ENCODE peak calls at places on chromosomes 6 and 20, in five cellular contexts. One of them, this sample, is unnamed.

GRCh38 chr6:12342664-12343063 is 52.5 kb downstream of the EDN1 start:
- DNase-seq in Panc1: no peak
- DNase-seq in BJ: no peak
- DNase-seq in brain microvascular endothelial cell: no peak
- DNase-seq in progenitor cell of endocrine pancreas: no peak
- DNase-seq in this sample: no peak

GRCh38 chr20:25148181-25148981 is 47.1 kb upstream of the ENTPD6 start:
- DNase-seq in progenitor cell of endocrine pancreas: no peak
- DNase-seq in Panc1: no peak
- DNase-seq in brain microvascular endothelial cell: peak; percentile 25
- DNase-seq in BJ: no peak
- DNase-seq in this sample: no peak

GRCh38 chr6:41723178-41723935 is 12.1 kb downstream of the TFEB start:
- DNase-seq in Panc1: no peak
- DNase-seq in progenitor cell of endocrine pancreas: no peak
- DNase-seq in brain microvascular endothelial cell: peak; percentile 93
- DNase-seq in BJ: peak; percentile 71
- DNase-seq in this sample: peak; percentile 47

GRCh38 chr6:50655848-50656453 is 57.4 kb upstream of the TFAP2D start:
- DNase-seq in progenitor cell of endocrine pancreas: no peak
- DNase-seq in brain microvascular endothelial cell: no peak
- DNase-seq in Panc1: no peak
- DNase-seq in BJ: no peak
- DNase-seq in this sample: no peak

GRCh38 chr20:7161690-7162089 is 394.2 kb downstream of the BMP2 start:
- DNase-seq in Panc1: no peak
- DNase-seq in progenitor cell of endocrine pancreas: no peak
- DNase-seq in BJ: no peak
- DNase-seq in brain microvascular endothelial cell: peak; percentile 3
- DNase-seq in this sample: no peak

GRCh38 chr6:31945507-31946369 is at the start of gene CFB:
- DNase-seq in BJ: no peak
- DNase-seq in brain microvascular endothelial cell: peak; percentile 81
- DNase-seq in Panc1: no peak
- DNase-seq in progenitor cell of endocrine pancreas: no peak
- DNase-seq in this sample: no peak

GRCh38 chr6:111482959-111483735 is at the start of gene REV3L:
- DNase-seq in brain microvascular endothelial cell: peak; percentile 84
- DNase-seq in Panc1: no peak
- DNase-seq in BJ: no peak
- DNase-seq in progenitor cell of endocrine pancreas: peak; percentile 86
- DNase-seq in this sample: peak; percentile 91

GRCh38 chr20:23157741-23158140 is 71.6 kb upstream of the CD93 start:
- DNase-seq in BJ: no peak
- DNase-seq in progenitor cell of endocrine pancreas: no peak
- DNase-seq in brain microvascular endothelial cell: no peak
- DNase-seq in Panc1: no peak
- DNase-seq in this sample: no peak

GRCh38 chr6:26331809-26332226 is 33.2 kb upstream of the BTN3A2 start:
- DNase-seq in BJ: no peak
- DNase-seq in progenitor cell of endocrine pancreas: no peak
- DNase-seq in brain microvascular endothelial cell: no peak
- DNase-seq in Panc1: no peak
- DNase-seq in this sample: no peak

GRCh38 chr6:138487122-138487604 is 12.1 kb downstream of the NHSL1 start:
- DNase-seq in BJ: no peak
- DNase-seq in progenitor cell of endocrine pancreas: no peak
- DNase-seq in Panc1: no peak
- DNase-seq in brain microvascular endothelial cell: no peak
- DNase-seq in this sample: no peak

GRCh38 chr6:49733680-49734079 is 10.5 kb downstream of the CRISP3 start:
- DNase-seq in BJ: no peak
- DNase-seq in brain microvascular endothelial cell: no peak
- DNase-seq in progenitor cell of endocrine pancreas: no peak
- DNase-seq in Panc1: no peak
- DNase-seq in this sample: no peak

GRCh38 chr6:87968435-87969278 is 79.0 kb upstream of the SPACA1 start:
- DNase-seq in brain microvascular endothelial cell: peak; percentile 18
- DNase-seq in progenitor cell of endocrine pancreas: peak; percentile 14
- DNase-seq in Panc1: no peak
- DNase-seq in BJ: no peak
- DNase-seq in this sample: peak; percentile 47

GRCh38 chr6:79864001-79864400 is 83.4 kb downstream of the ELOVL4 start:
- DNase-seq in brain microvascular endothelial cell: no peak
- DNase-seq in progenitor cell of endocrine pancreas: no peak
- DNase-seq in Panc1: no peak
- DNase-seq in BJ: no peak
- DNase-seq in this sample: no peak

GRCh38 chr20:58228484-58229197 is at the start of gene ANKRD60:
- DNase-seq in BJ: no peak
- DNase-seq in progenitor cell of endocrine pancreas: no peak
- DNase-seq in brain microvascular endothelial cell: peak; percentile 65
- DNase-seq in Panc1: no peak
- DNase-seq in this sample: no peak

GRCh38 chr6:134482585-134483346 is 164.9 kb upstream of the SGK1 start:
- DNase-seq in brain microvascular endothelial cell: peak; percentile 20
- DNase-seq in Panc1: no peak
- DNase-seq in progenitor cell of endocrine pancreas: no peak
- DNase-seq in BJ: no peak
- DNase-seq in this sample: no peak

GRCh38 chr6:21354805-21355238 is 238.7 kb upstream of the SOX4 start:
- DNase-seq in Panc1: no peak
- DNase-seq in brain microvascular endothelial cell: no peak
- DNase-seq in progenitor cell of endocrine pancreas: no peak
- DNase-seq in BJ: no peak
- DNase-seq in this sample: no peak

GRCh38 chr20:20089018-20089417 is 36.7 kb downstream of the CFAP61 start:
- DNase-seq in brain microvascular endothelial cell: no peak
- DNase-seq in Panc1: no peak
- DNase-seq in progenitor cell of endocrine pancreas: no peak
- DNase-seq in BJ: no peak
- DNase-seq in this sample: no peak

GRCh38 chr6:89385156-89385667 is 26.9 kb downstream of the RRAGD start:
- DNase-seq in BJ: no peak
- DNase-seq in progenitor cell of endocrine pancreas: no peak
- DNase-seq in brain microvascular endothelial cell: no peak
- DNase-seq in Panc1: no peak
- DNase-seq in this sample: no peak

GRCh38 chr20:47141941-47142781 is 214.3 kb downstream of the ZMYND8 start:
- DNase-seq in brain microvascular endothelial cell: no peak
- DNase-seq in BJ: no peak
- DNase-seq in progenitor cell of endocrine pancreas: no peak
- DNase-seq in Panc1: no peak
- DNase-seq in this sample: no peak

GRCh38 chr20:16711859-16712258 is 18.0 kb upstream of the SNRPB2 start:
- DNase-seq in progenitor cell of endocrine pancreas: no peak
- DNase-seq in BJ: no peak
- DNase-seq in Panc1: no peak
- DNase-seq in brain microvascular endothelial cell: no peak
- DNase-seq in this sample: no peak
- TF ChIP-seq CTCF in progenitor cell of endocrine pancreas: no peak
- TF ChIP-seq CTCF in BJ: no peak
- TF ChIP-seq CTCF in Panc1: no peak
- TF ChIP-seq CTCF in brain microvascular endothelial cell: no peak
- TF ChIP-seq CTCF in this sample: no peak

GRCh38 chr20:63543131-63543530 is 4.4 kb downstream of the SRMS start:
- DNase-seq in BJ: no peak
- DNase-seq in brain microvascular endothelial cell: no peak
- DNase-seq in Panc1: no peak
- DNase-seq in progenitor cell of endocrine pancreas: no peak
- DNase-seq in this sample: no peak
- TF ChIP-seq CTCF in BJ: no peak
- TF ChIP-seq CTCF in brain microvascular endothelial cell: no peak
- TF ChIP-seq CTCF in Panc1: no peak
- TF ChIP-seq CTCF in progenitor cell of endocrine pancreas: no peak
- TF ChIP-seq CTCF in this sample: no peak

GRCh38 chr20:44970243-44970757 is 4.0 kb downstream of the STK4 start:
- DNase-seq in progenitor cell of endocrine pancreas: no peak
- DNase-seq in Panc1: no peak
- DNase-seq in BJ: no peak
- DNase-seq in brain microvascular endothelial cell: no peak
- DNase-seq in this sample: no peak

GRCh38 chr20:44967207-44967807 is 995 bp downstream of the STK4 start:
- DNase-seq in progenitor cell of endocrine pancreas: no peak
- DNase-seq in BJ: no peak
- DNase-seq in brain microvascular endothelial cell: no peak
- DNase-seq in Panc1: no peak
- DNase-seq in this sample: no peak

GRCh38 chr20:44976698-44977097 is 10.4 kb downstream of the STK4 start:
- DNase-seq in Panc1: no peak
- DNase-seq in brain microvascular endothelial cell: no peak
- DNase-seq in progenitor cell of endocrine pancreas: no peak
- DNase-seq in BJ: no peak
- DNase-seq in this sample: no peak

GRCh38 chr20:44969320-44969879 is 3.1 kb downstream of the STK4 start:
- DNase-seq in BJ: no peak
- DNase-seq in Panc1: no peak
- DNase-seq in brain microvascular endothelial cell: peak; percentile 46
- DNase-seq in progenitor cell of endocrine pancreas: no peak
- DNase-seq in this sample: no peak

GRCh38 chr20:44973053-44973452 is 6.7 kb downstream of the STK4 start:
- DNase-seq in BJ: peak; percentile 74
- DNase-seq in progenitor cell of endocrine pancreas: no peak
- DNase-seq in brain microvascular endothelial cell: no peak
- DNase-seq in Panc1: no peak
- DNase-seq in this sample: no peak
- TF ChIP-seq CTCF in BJ: no peak
- TF ChIP-seq CTCF in progenitor cell of endocrine pancreas: no peak
- TF ChIP-seq CTCF in brain microvascular endothelial cell: no peak
- TF ChIP-seq CTCF in Panc1: no peak
- TF ChIP-seq CTCF in this sample: no peak

GRCh38 chr20:50273601-50274491 is 83.2 kb downstream of the CEBPB start:
- DNase-seq in BJ: no peak
- DNase-seq in Panc1: no peak
- DNase-seq in progenitor cell of endocrine pancreas: no peak
- DNase-seq in brain microvascular endothelial cell: no peak
- DNase-seq in this sample: no peak
- TF ChIP-seq CTCF in BJ: no peak
- TF ChIP-seq CTCF in Panc1: no peak
- TF ChIP-seq CTCF in progenitor cell of endocrine pancreas: no peak
- TF ChIP-seq CTCF in brain microvascular endothelial cell: no peak
- TF ChIP-seq CTCF in this sample: no peak

GRCh38 chr6:389622-390021 is 1.9 kb upstream of the IRF4 start:
- DNase-seq in brain microvascular endothelial cell: no peak
- DNase-seq in Panc1: peak; percentile 15
- DNase-seq in BJ: no peak
- DNase-seq in progenitor cell of endocrine pancreas: no peak
- DNase-seq in this sample: no peak
- TF ChIP-seq CTCF in brain microvascular endothelial cell: no peak
- TF ChIP-seq CTCF in Panc1: no peak
- TF ChIP-seq CTCF in BJ: no peak
- TF ChIP-seq CTCF in progenitor cell of endocrine pancreas: no peak
- TF ChIP-seq CTCF in this sample: no peak

GRCh38 chr20:13777171-13777601 is 7.5 kb downstream of the ESF1 start:
- DNase-seq in brain microvascular endothelial cell: peak; percentile 63
- DNase-seq in progenitor cell of endocrine pancreas: no peak
- DNase-seq in BJ: no peak
- DNase-seq in Panc1: no peak
- DNase-seq in this sample: no peak

GRCh38 chr20:13772529-13772928 is 12.2 kb downstream of the ESF1 start:
- DNase-seq in brain microvascular endothelial cell: no peak
- DNase-seq in Panc1: no peak
- DNase-seq in progenitor cell of endocrine pancreas: no peak
- DNase-seq in BJ: no peak
- DNase-seq in this sample: no peak

GRCh38 chr20:13770141-13770540 is 14.6 kb downstream of the ESF1 start:
- DNase-seq in brain microvascular endothelial cell: no peak
- DNase-seq in BJ: no peak
- DNase-seq in Panc1: no peak
- DNase-seq in progenitor cell of endocrine pancreas: no peak
- DNase-seq in this sample: no peak

GRCh38 chr20:13775867-13776266 is 8.9 kb downstream of the ESF1 start:
- DNase-seq in progenitor cell of endocrine pancreas: no peak
- DNase-seq in Panc1: no peak
- DNase-seq in brain microvascular endothelial cell: no peak
- DNase-seq in BJ: no peak
- DNase-seq in this sample: no peak

DNA sequence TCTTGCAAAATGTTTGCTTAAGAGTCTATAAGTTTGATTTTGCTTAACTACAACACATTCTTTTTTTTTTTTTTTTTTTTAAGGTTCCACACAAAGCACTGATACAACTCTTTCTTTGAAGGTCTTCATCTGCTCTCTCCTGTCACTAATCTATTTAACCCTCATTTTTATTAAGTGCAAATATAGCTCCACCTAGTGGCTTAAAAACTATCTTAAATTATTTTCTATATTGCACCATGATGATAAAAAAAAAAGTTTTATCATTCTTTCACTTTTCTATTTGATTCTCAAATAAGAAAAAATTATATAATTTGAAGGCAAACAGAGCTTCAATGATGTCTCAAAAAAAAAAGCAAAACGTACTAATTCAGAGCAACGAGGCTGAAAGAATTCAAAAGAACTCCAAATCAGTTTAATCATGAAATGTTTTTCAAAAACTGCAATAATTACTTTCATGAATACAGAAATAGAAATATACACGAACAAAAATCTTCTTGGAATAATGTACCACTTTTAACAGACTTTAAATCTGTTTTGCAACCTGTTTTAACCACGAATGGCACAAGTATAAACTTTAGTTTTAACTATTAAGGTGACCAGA is 12.8 kb downstream of the ESF1 start:
- DNase-seq in progenitor cell of endocrine pancreas: no peak
- DNase-seq in brain microvascular endothelial cell: no peak
- DNase-seq in Panc1: no peak
- DNase-seq in BJ: no peak
- DNase-seq in this sample: no peak
- TF ChIP-seq CTCF in progenitor cell of endocrine pancreas: peak; percentile 69
- TF ChIP-seq CTCF in brain microvascular endothelial cell: peak; percentile 21
- TF ChIP-seq CTCF in Panc1: peak; percentile 57
- TF ChIP-seq CTCF in BJ: peak; percentile 42
- TF ChIP-seq CTCF in this sample: peak; percentile 73

This sample was measured in mesothelial cell of epicardium.